ENCODE peak calls at places on chromosomes 7 and 10, in five cellular contexts. R, I, P, H and D are unnamed samples.

GRCh38 chr7:31105256-31105950 is 53.3 kb downstream of the ADCYAP1R1 start:
- DNase-seq in H (no peak), R (no peak), I (peak), P (no peak), D (no peak)

GRCh38 chr10:82084904-82085303 is 209.9 kb downstream of the NRG3 start:
- DNase-seq in P (no peak), I (no peak), H (no peak), R (no peak), D (no peak)

GRCh38 chr10:2798340-2798739 is 269.0 kb upstream of the PFKP start:
- DNase-seq in R (no peak), P (no peak), I (no peak), H (no peak), D (no peak)

GRCh38 chr10:1648648-1649047 is 88.7 kb downstream of the ADARB2 start:
- DNase-seq in P (no peak), H (no peak), I (no peak), R (no peak), D (no peak)

GRCh38 chr10:17427201-17427600 is 27.2 kb downstream of the ST8SIA6 start:
- DNase-seq in R (no peak), I (no peak), H (no peak), P (no peak), D (no peak)

GRCh38 chr7:17130281-17131059 is 168.0 kb upstream of the AHR start:
- DNase-seq in R (no peak), P (peak), I (no peak), H (peak), D (peak)

GRCh38 chr10:17923728-17924127 is 28.0 kb upstream of the SLC39A12 start:
- DNase-seq in I (peak), P (peak), H (no peak), R (no peak), D (peak)

GRCh38 chr10:103448751-103449150 is 3.4 kb downstream of the CALHM2 start:
- DNase-seq in R (no peak), P (peak), H (no peak), I (no peak), D (peak)

GRCh38 chr10:107546986-107547385 is 382.5 kb upstream of the SORCS1 start:
- DNase-seq in I (no peak), P (no peak), H (no peak), R (no peak), D (no peak)

GRCh38 chr7:29254663-29255062 is 60.1 kb downstream of the CHN2 start:
- DNase-seq in H (no peak), P (no peak), I (no peak), R (no peak), D (no peak)

GRCh38 chr10:3407208-3407607 is 234.6 kb upstream of the PITRM1 start:
- DNase-seq in I (no peak), H (no peak), R (no peak), P (no peak), D (peak)

GRCh38 chr7:151839511-151839921 is 37.4 kb downstream of the PRKAG2 start:
- DNase-seq in I (peak), P (no peak), H (no peak), R (no peak), D (no peak)

GRCh38 chr10:3330687-3331086 is 158.1 kb upstream of the PITRM1 start:
- DNase-seq in H (no peak), I (no peak), P (peak), R (no peak), D (peak)

GRCh38 chr7:56537952-56538351 is 421.7 kb upstream of the NUPR2 start:
- DNase-seq in P (no peak), H (no peak), R (no peak), I (peak), D (no peak)

GRCh38 chr10:33180390-33180789 is 154.1 kb downstream of the NRP1 start:
- DNase-seq in I (peak), H (no peak), R (no peak), P (no peak), D (no peak)

GRCh38 chr7:41977165-41977651 is 259.8 kb downstream of the GLI3 start:
- DNase-seq in H (peak), I (peak), P (peak), R (peak), D (peak)

GRCh38 chr7:104940023-104940710 is 73.8 kb upstream of the KMT2E start:
- DNase-seq in R (no peak), P (no peak), I (no peak), H (no peak), D (no peak)

GRCh38 chr7:101537205-101537604 is 91.9 kb downstream of the MYL10 start:
- DNase-seq in I (no peak), H (no peak), P (no peak), R (no peak), D (no peak)

GRCh38 chr7:47380325-47381131 is 201.4 kb downstream of the TNS3 start:
- DNase-seq in I (no peak), H (no peak), P (peak), R (no peak), D (peak)

GRCh38 chr10:79981673-79982485 is 33.0 kb upstream of the SFTPD start:
- DNase-seq in R (peak), H (no peak), P (peak), I (peak), D (peak)

GRCh38 chr10:37535459-37536246 is 321.8 kb downstream of the ZNF248 start:
- DNase-seq in R (no peak), P (no peak), H (no peak), I (no peak), D (no peak)

GRCh38 chr10:29105516-29106215 is 183.2 kb upstream of the LYZL1 start:
- DNase-seq in R (no peak), P (peak), H (no peak), I (no peak), D (peak)

GRCh38 chr10:60816624-60817023 is 38.3 kb downstream of the CDK1 start:
- DNase-seq in H (peak), I (peak), P (peak), R (peak), D (peak)

GRCh38 chr7:154960063-154960790 is 42.7 kb downstream of the PAXIP1 start:
- DNase-seq in H (peak), R (no peak), P (peak), I (peak), D (peak)

GRCh38 chr10:32372000-32372875 is 25.3 kb upstream of the EPC1 start:
- DNase-seq in H (no peak), P (no peak), R (no peak), I (no peak), D (no peak)

GRCh38 chr7:106313456-106313891 is 28.7 kb upstream of the NAMPT start:
- DNase-seq in H (peak), P (peak), R (no peak), I (no peak), D (peak)

GRCh38 chr7:6163402-6163801 is 109.0 kb downstream of the CYTH3 start:
- DNase-seq in I (no peak), H (no peak), R (no peak), P (no peak), D (no peak)

GRCh38 chr10:5314866-5315265 is 49.9 kb upstream of the UCN3 start:
- DNase-seq in R (no peak), P (no peak), H (no peak), I (no peak), D (no peak)

GRCh38 chr10:86182150-86182549 is 184.4 kb downstream of the GRID1 start:
- DNase-seq in P (no peak), I (peak), R (no peak), H (no peak), D (no peak)

GRCh38 chr7:127692200-127692599 is 40.2 kb downstream of the SND1 start:
- DNase-seq in H (no peak), I (no peak), P (no peak), R (no peak), D (no peak)

GRCh38 chr7:36312064-36312914 is 77.4 kb upstream of the ANLN start:
- DNase-seq in R (peak), I (no peak), H (no peak), P (no peak), D (no peak)

GRCh38 chr10:115818015-115818414 is 455.0 kb downstream of the GFRA1 start:
- DNase-seq in H (no peak), I (no peak), R (peak), P (peak), D (no peak)

GRCh38 chr7:52925332-52925731 is 110.1 kb upstream of the POM121L12 start:
- DNase-seq in I (no peak), P (no peak), H (no peak), R (no peak), D (no peak)

GRCh38 chr7:12389089-12389700 is 14.5 kb downstream of the VWDE start:
- DNase-seq in H (peak), I (peak), R (peak), P (peak), D (peak)

GRCh38 chr10:93485690-93486089 is 3.6 kb upstream of the MYOF start:
- DNase-seq in P (no peak), I (no peak), R (no peak), H (no peak), D (no peak)
- TF ChIP-seq CTCF in P (no peak), I (no peak), R (no peak), H (peak), D (no peak)

DNA sequence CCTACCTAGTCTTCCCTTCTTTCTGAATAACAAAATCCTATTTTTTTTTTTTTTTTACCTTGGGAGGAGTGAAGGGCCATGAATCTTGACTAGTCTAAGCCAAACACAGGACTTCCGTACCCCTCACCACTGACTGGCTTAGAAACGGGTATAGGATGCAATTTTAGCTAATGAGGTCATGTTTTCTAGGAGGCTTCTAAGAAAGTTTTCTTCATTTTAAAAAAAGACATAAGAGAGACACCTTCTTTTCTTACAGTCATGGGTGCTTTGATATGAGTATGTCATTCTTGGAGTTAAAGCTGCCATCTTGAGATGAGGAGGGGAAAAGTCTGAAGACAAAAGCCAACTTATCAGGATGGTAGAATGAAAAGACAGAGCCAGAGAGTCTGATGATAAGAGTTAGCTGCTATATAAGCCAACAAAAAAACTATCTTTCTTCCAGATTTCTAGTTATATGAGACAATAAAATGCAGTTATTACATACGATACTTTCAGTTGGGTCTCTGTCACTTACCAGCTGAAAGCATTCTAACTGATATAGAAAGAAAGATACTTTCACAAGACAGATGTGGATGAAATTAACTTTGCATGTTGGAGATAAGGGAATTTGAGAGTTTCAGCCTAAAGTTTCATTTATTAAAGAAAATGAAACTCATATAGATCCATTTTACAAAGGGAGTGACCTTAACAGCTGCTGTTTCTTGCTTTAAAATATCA is 34.0 kb downstream of the ZNF438 start:
- DNase-seq in R (peak), I (no peak), P (no peak), H (no peak), D (no peak)
- H3K4me3 ChIP-seq in R (no peak), I (no peak), P (no peak), H (no peak), D (no peak)

GRCh38 chr10:119652361-119652760 is 1.2 kb downstream of the BAG3 start:
- DNase-seq in I (no peak), R (peak), P (peak), H (no peak), D (peak)
- TF ChIP-seq CTCF in I (peak), R (peak), P (peak), H (no peak), D (peak)

DNA sequence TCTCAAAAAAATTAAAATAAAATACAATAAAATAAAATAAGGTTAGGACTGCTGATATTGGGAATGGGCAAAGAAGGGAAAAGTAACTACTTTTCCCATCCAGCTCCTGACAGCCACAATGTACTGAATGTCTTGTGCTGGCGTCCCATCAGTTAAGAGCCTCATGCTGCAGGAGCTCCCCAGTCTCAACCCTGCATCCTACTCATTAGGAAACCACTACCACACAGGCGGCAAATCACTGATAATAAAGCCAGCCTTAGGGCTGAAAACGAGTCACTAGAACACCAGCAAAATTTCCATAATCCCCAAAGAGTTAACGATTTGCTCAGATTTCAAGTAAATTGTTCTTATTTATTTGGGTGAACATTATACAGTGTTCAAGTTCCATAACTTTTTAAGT is 4.3 kb downstream of the YWHAG start:
- DNase-seq in I (no peak), H (no peak), P (no peak), R (no peak), D (no peak)
- H3K4me3 ChIP-seq in I (peak), H (no peak), P (no peak), R (no peak), D (no peak)

DNA sequence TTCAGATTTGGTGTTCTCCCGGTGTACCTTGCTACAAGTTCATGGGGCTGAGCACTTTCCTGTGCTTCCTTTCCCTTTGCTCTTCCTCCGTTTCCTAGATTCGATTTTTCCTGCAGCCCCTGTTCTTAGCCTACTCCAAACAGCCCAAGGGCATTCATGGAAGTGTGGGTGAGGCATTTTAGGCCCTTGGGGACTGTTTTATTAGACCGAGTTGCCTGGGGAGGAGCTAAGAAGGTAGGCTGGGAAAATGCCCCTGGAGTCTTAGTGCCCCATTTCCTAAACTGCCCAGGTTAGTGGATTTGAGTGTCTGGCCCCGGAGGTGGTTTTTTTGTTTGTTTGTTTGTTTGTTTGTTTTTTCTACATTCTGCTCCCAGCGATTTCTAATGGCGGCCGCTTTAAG is 1.8 kb downstream of the LRMDA start:
- DNase-seq in I (no peak), H (no peak), R (no peak), P (no peak), D (no peak)
- TF ChIP-seq CTCF in I (no peak), H (no peak), R (no peak), P (no peak), D (no peak)

GRCh38 chr7:134779741-134780065 is 269 bp downstream of the CALD1 start:
- DNase-seq in I (no peak), H (no peak), P (no peak), R (no peak), D (no peak)
- H3K4me3 ChIP-seq in I (peak), H (peak), P (peak), R (no peak), D (peak)

GRCh38 chr10:6844251-6844650 is 264.2 kb upstream of the PRKCQ start:
- DNase-seq in I (no peak), H (no peak), P (no peak), R (no peak), D (no peak)

GRCh38 chr10:6840766-6841165 is 260.7 kb upstream of the PRKCQ start:
- DNase-seq in R (no peak), P (peak), I (no peak), H (no peak), D (peak)

GRCh38 chr10:6842722-6843121 is 262.6 kb upstream of the PRKCQ start:
- DNase-seq in R (no peak), I (no peak), H (no peak), P (no peak), D (no peak)

GRCh38 chr10:6841746-6842145 is 261.7 kb upstream of the PRKCQ start:
- DNase-seq in R (no peak), H (no peak), P (no peak), I (no peak), D (no peak)

GRCh38 chr10:6843477-6843876 is 263.4 kb upstream of the PRKCQ start:
- DNase-seq in P (no peak), R (peak), I (peak), H (no peak), D (peak)
- TF ChIP-seq CTCF in P (no peak), R (peak), I (peak), H (no peak), D (no peak)

DNA sequence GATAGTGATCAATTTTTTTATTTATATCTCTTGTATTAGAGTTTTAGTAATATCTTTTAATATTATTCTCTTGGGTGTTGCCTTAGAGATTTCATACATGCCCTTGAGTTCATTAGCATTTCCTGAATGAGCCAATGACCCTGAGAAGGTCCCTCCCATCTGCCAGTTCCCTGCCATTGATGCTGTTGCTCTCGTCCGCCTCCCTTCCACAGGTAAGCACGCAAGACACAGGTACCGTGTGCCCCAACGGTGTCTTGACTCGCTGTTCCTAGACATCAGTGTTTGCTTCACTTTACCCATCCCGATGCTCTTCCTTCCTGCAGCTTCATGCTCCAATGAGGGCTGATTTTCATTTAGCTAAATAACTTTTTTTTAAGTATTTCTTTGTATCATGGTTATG is 19.7 kb upstream of the PWWP2B start:
- DNase-seq in H (no peak), P (no peak), I (no peak), R (no peak), D (no peak)
- H3K4me3 ChIP-seq in H (no peak), P (no peak), I (no peak), R (no peak), D (no peak)

GRCh38 chr7:1733206-1733907 is 63.3 kb downstream of the ELFN1 start:
- DNase-seq in P (no peak), H (no peak), I (no peak), R (no peak), D (no peak)
- TF ChIP-seq CTCF in P (no peak), H (no peak), I (no peak), R (no peak), D (no peak)